ENCODE peak calls at places on chromosomes 4 and X, in eight cellular contexts. One of them, this sample, is unnamed.

GRCh38 chrX:39752820-39753219 is 344.9 kb downstream of the BCOR start:
- DNase-seq in B cell: no peak
- DNase-seq in GM12864: no peak
- DNase-seq in HepG2: no peak
- DNase-seq in osteocyte: no peak
- DNase-seq in lower lobe of right lung: no peak
- DNase-seq in lower leg skin: no peak
- DNase-seq in RWPE1: no peak
- DNase-seq in this sample: no peak

GRCh38 chr4:148126825-148127224 is 315.4 kb downstream of the NR3C2 start:
- DNase-seq in B cell: no peak
- DNase-seq in GM12864: no peak
- DNase-seq in lower leg skin: no peak
- DNase-seq in lower lobe of right lung: no peak
- DNase-seq in HepG2: no peak
- DNase-seq in osteocyte: no peak
- DNase-seq in RWPE1: no peak
- DNase-seq in this sample: no peak

GRCh38 chr4:147078875-147079658 is 133.4 kb upstream of the TTC29 start:
- DNase-seq in RWPE1: no peak
- DNase-seq in lower lobe of right lung: no peak
- DNase-seq in osteocyte: no peak
- DNase-seq in GM12864: no peak
- DNase-seq in lower leg skin: no peak
- DNase-seq in B cell: no peak
- DNase-seq in HepG2: no peak
- DNase-seq in this sample: no peak

GRCh38 chr4:108988514-108989195 is 225.8 kb upstream of the ETNPPL start:
- DNase-seq in GM12864: no peak
- DNase-seq in HepG2: no peak
- DNase-seq in B cell: no peak
- DNase-seq in osteocyte: no peak
- DNase-seq in lower lobe of right lung: no peak
- DNase-seq in lower leg skin: no peak
- DNase-seq in RWPE1: no peak
- DNase-seq in this sample: no peak

GRCh38 chr4:170748975-170749374 is 659.2 kb upstream of the AADAT start:
- DNase-seq in RWPE1: no peak
- DNase-seq in GM12864: no peak
- DNase-seq in lower lobe of right lung: no peak
- DNase-seq in lower leg skin: no peak
- DNase-seq in HepG2: no peak
- DNase-seq in B cell: no peak
- DNase-seq in osteocyte: no peak
- DNase-seq in this sample: no peak

GRCh38 chr4:161496-162284 is 37.4 kb downstream of the ZNF718 start:
- DNase-seq in lower leg skin: no peak
- DNase-seq in osteocyte: no peak
- DNase-seq in lower lobe of right lung: no peak
- DNase-seq in RWPE1: no peak
- DNase-seq in GM12864: no peak
- DNase-seq in B cell: no peak
- DNase-seq in HepG2: no peak
- DNase-seq in this sample: no peak

GRCh38 chr4:147732516-147733193 is 767 bp downstream of the ARHGAP10 start:
- DNase-seq in lower leg skin: peak
- DNase-seq in HepG2: no peak
- DNase-seq in GM12864: no peak
- DNase-seq in osteocyte: peak
- DNase-seq in lower lobe of right lung: peak
- DNase-seq in B cell: no peak
- DNase-seq in RWPE1: peak
- DNase-seq in this sample: peak

GRCh38 chrX:42992199-42992943 is 214.4 kb upstream of the PPP1R2C start:
- DNase-seq in lower leg skin: no peak
- DNase-seq in HepG2: no peak
- DNase-seq in RWPE1: peak
- DNase-seq in B cell: no peak
- DNase-seq in GM12864: no peak
- DNase-seq in lower lobe of right lung: no peak
- DNase-seq in osteocyte: no peak
- DNase-seq in this sample: no peak

GRCh38 chr4:144363890-144364289 is 223.4 kb upstream of the GYPA start:
- DNase-seq in osteocyte: no peak
- DNase-seq in lower lobe of right lung: no peak
- DNase-seq in RWPE1: no peak
- DNase-seq in HepG2: no peak
- DNase-seq in lower leg skin: no peak
- DNase-seq in GM12864: no peak
- DNase-seq in B cell: no peak
- DNase-seq in this sample: no peak

GRCh38 chr4:32010221-32010620 is 1290.1 kb downstream of the PCDH7 start:
- DNase-seq in RWPE1: no peak
- DNase-seq in osteocyte: no peak
- DNase-seq in GM12864: no peak
- DNase-seq in HepG2: no peak
- DNase-seq in B cell: no peak
- DNase-seq in lower leg skin: no peak
- DNase-seq in lower lobe of right lung: no peak
- DNase-seq in this sample: no peak

GRCh38 chr4:94446386-94446785 is 5.4 kb upstream of the PDLIM5 start:
- DNase-seq in HepG2: no peak
- DNase-seq in B cell: no peak
- DNase-seq in lower lobe of right lung: no peak
- DNase-seq in RWPE1: peak
- DNase-seq in osteocyte: no peak
- DNase-seq in lower leg skin: no peak
- DNase-seq in GM12864: no peak
- DNase-seq in this sample: no peak

GRCh38 chr4:108210989-108211725 is 42.4 kb upstream of the LEF1 start:
- DNase-seq in osteocyte: no peak
- DNase-seq in GM12864: no peak
- DNase-seq in HepG2: no peak
- DNase-seq in lower lobe of right lung: no peak
- DNase-seq in RWPE1: peak
- DNase-seq in B cell: no peak
- DNase-seq in lower leg skin: no peak
- DNase-seq in this sample: no peak

GRCh38 chr4:860561-860960 is 34.6 kb upstream of the CPLX1 start:
- DNase-seq in RWPE1: no peak
- DNase-seq in HepG2: no peak
- DNase-seq in osteocyte: no peak
- DNase-seq in lower lobe of right lung: peak
- DNase-seq in lower leg skin: no peak
- DNase-seq in B cell: no peak
- DNase-seq in GM12864: no peak
- DNase-seq in this sample: no peak

GRCh38 chrX:7263961-7264360 is 116.0 kb upstream of the PUDP start:
- DNase-seq in osteocyte: no peak
- DNase-seq in GM12864: no peak
- DNase-seq in RWPE1: peak
- DNase-seq in lower leg skin: no peak
- DNase-seq in lower lobe of right lung: no peak
- DNase-seq in B cell: no peak
- DNase-seq in HepG2: no peak
- DNase-seq in this sample: no peak

GRCh38 chr4:92615049-92615448 is 311.3 kb downstream of the GRID2 start:
- DNase-seq in GM12864: no peak
- DNase-seq in osteocyte: no peak
- DNase-seq in lower lobe of right lung: no peak
- DNase-seq in RWPE1: no peak
- DNase-seq in lower leg skin: no peak
- DNase-seq in HepG2: no peak
- DNase-seq in B cell: no peak
- DNase-seq in this sample: no peak

GRCh38 chr4:138588501-138588900 is 346.4 kb upstream of the SLC7A11 start:
- DNase-seq in RWPE1: no peak
- DNase-seq in B cell: no peak
- DNase-seq in lower lobe of right lung: no peak
- DNase-seq in GM12864: no peak
- DNase-seq in HepG2: no peak
- DNase-seq in lower leg skin: no peak
- DNase-seq in osteocyte: no peak
- DNase-seq in this sample: no peak

GRCh38 chr4:59127748-59128147 is 2017.6 kb upstream of the IGFBP7 start:
- DNase-seq in osteocyte: no peak
- DNase-seq in HepG2: no peak
- DNase-seq in GM12864: no peak
- DNase-seq in lower leg skin: no peak
- DNase-seq in B cell: no peak
- DNase-seq in lower lobe of right lung: no peak
- DNase-seq in RWPE1: no peak
- DNase-seq in this sample: no peak

DNA sequence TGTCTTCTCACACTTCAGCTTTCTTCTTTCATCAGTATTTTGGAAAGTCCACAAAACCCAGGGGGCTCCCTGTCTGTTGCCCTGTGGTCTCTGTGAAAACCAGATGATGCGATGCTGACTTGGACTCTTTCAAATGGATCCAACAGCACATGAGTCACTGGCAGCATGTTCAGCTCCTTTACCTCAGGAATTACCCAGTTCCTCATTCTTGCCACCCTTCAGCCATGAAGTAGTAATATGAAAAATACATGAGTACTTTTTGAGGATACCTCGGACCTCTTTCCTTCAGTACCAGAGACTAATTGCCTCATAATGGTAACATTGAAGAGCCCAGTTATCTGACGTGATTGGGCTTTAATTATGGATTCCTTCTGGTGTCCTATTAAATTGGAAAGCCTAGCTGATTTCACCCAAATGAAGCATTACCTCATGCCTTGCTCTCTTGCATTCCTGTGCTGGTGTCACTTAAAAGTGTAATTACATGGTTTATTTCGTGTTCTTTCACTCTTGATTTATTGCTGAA is 63.3 kb downstream of the NFKB1 start:
- DNase-seq in lower lobe of right lung: no peak
- DNase-seq in RWPE1: peak
- DNase-seq in B cell: peak
- DNase-seq in lower leg skin: no peak
- DNase-seq in osteocyte: no peak
- DNase-seq in HepG2: no peak
- DNase-seq in GM12864: peak
- DNase-seq in this sample: peak
- TF ChIP-seq CTCF in lower lobe of right lung: no peak
- TF ChIP-seq CTCF in RWPE1: no peak
- TF ChIP-seq CTCF in B cell: no peak
- TF ChIP-seq CTCF in lower leg skin: no peak
- TF ChIP-seq CTCF in osteocyte: no peak
- TF ChIP-seq CTCF in HepG2: no peak
- TF ChIP-seq CTCF in GM12864: no peak
- TF ChIP-seq CTCF in this sample: no peak

DNA sequence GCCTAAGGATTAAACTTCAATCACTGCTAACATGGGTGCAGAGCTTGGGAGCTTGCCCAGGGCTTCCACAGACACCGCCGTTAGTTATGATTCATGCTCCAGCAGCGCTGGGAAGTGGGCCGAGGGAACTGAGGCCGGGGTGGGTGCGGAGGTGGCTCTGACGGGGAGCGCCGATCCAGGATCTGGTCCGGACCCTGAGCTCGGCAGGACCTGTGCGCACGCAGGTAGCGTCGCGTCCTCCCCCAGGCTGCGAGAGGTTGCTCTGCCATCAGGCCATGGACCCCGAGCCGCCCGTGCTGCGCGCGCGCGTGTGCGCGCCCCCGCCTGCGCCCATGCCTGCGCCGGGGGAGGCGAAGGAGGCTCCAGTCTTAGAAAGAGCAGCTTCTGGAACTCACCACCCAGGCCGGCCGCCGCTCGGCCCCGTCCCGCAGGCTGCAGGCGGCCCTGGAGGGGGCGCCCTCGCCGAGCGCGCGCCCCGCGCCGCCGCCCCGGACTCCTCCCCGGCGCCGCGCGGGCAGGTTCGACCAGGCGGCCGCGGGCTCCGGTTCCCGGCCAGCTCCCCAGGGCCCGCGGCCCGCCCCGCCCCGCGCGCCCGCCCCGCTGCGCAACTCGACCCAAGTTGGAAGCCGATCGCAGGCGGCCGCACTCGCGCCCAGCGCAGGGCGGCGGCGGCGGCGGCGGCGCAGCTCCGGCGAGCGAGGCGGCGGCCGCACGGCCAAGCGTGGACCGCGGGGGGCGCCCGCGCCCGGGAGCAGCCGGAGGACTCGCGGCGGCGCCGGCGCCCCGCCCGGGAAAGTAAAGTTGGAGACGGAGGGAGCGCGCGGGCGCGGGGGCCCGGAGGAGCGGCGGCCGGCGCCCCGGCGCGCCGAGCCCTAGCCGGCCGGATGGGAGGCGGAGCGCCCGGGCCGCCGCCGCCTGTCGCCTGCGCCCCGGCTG is 646 bp upstream of the ADRA2C start:
- DNase-seq in lower lobe of right lung: no peak
- DNase-seq in lower leg skin: no peak
- DNase-seq in B cell: no peak
- DNase-seq in GM12864: no peak
- DNase-seq in HepG2: peak
- DNase-seq in osteocyte: no peak
- DNase-seq in RWPE1: peak
- DNase-seq in this sample: no peak
- TF ChIP-seq CTCF in lower lobe of right lung: no peak
- TF ChIP-seq CTCF in lower leg skin: no peak
- TF ChIP-seq CTCF in B cell: no peak
- TF ChIP-seq CTCF in GM12864: no peak
- TF ChIP-seq CTCF in HepG2: peak
- TF ChIP-seq CTCF in osteocyte: peak
- TF ChIP-seq CTCF in RWPE1: no peak
- TF ChIP-seq CTCF in this sample: no peak

DNA sequence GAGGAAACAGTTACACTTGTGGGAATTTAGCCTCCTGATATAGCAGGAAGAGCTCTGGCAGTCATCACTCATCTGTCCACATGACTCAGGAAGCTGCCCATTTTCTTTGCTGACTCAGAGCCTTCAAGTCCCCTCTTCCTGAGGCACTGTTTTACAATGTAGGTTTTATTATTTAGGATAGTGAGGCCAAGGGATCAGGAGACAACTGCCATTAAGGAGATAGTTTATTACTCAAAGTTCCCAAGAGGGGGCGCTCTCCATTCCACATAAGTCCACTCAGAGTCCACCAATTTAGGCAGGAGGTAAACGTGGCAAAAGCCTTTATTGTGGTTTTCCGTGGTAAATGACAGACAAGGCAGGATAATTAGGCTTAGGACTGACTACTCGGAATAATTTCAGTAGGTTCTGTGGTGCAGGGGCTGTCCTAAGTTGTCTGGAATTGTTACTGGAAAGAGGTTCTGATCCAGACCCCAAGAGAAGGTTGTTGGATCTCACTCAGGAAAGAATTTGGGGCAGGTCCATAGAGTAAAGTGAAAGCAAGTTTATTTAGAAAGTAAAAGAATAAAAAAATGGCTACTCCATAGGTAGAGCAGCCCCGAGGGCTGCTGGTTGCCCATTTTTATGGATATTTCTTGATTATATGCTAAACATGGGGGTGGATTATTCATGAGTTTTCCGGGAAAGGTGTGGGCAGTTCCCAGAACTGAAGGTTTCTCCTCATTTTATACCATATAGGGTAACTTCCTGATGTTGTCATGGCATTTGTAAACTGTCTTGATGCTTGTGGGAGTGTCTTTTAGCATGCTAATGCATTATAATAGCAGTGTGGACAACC is 96.0 kb upstream of the RAB40AL start:
- DNase-seq in HepG2: no peak
- DNase-seq in GM12864: no peak
- DNase-seq in osteocyte: no peak
- DNase-seq in RWPE1: no peak
- DNase-seq in B cell: no peak
- DNase-seq in lower lobe of right lung: no peak
- DNase-seq in lower leg skin: no peak
- DNase-seq in this sample: no peak
- TF ChIP-seq CTCF in HepG2: peak
- TF ChIP-seq CTCF in GM12864: peak
- TF ChIP-seq CTCF in osteocyte: no peak
- TF ChIP-seq CTCF in RWPE1: no peak
- TF ChIP-seq CTCF in B cell: no peak
- TF ChIP-seq CTCF in lower lobe of right lung: no peak
- TF ChIP-seq CTCF in lower leg skin: no peak
- TF ChIP-seq CTCF in this sample: no peak

GRCh38 chrX:41029332-41029731 is 55.9 kb upstream of the USP9X start:
- DNase-seq in B cell: no peak
- DNase-seq in RWPE1: no peak
- DNase-seq in GM12864: no peak
- DNase-seq in osteocyte: peak
- DNase-seq in lower lobe of right lung: no peak
- DNase-seq in HepG2: peak
- DNase-seq in lower leg skin: no peak
- DNase-seq in this sample: no peak
- TF ChIP-seq CTCF in B cell: no peak
- TF ChIP-seq CTCF in RWPE1: no peak
- TF ChIP-seq CTCF in GM12864: no peak
- TF ChIP-seq CTCF in osteocyte: no peak
- TF ChIP-seq CTCF in lower lobe of right lung: no peak
- TF ChIP-seq CTCF in HepG2: no peak
- TF ChIP-seq CTCF in lower leg skin: no peak
- TF ChIP-seq CTCF in this sample: no peak

This sample was measured in GM10248.